ENCODE peak calls at places on chromosomes 5 and 9, in nine cellular contexts. O is sigmoid colon, B is pancreas, Z is neural progenitor cell, Y is keratinocyte, M is tibial artery, V is ovary, G is stomach, F is Panc1. J is an unnamed sample. For H3K36me3, the result is how much of the 10 kb centered on the place peaks cover.

GRCh38 chr5:141507387-141508091 is 18.7 kb downstream of the PCDHGC5 start:
- DNase-seq in M (peak), G (no peak), V (peak), B (no peak), Y (no peak), F (no peak), Z (peak), O (peak), J (no peak)

GRCh38 chr5:112862085-112862484 is 998 bp downstream of the SRP19 start:
- DNase-seq in F (no peak), Y (no peak), O (no peak), V (no peak), G (no peak), Z (peak), M (no peak), B (no peak), J (no peak)

GRCh38 chr5:40831346-40832210 is 3.4 kb downstream of the RPL37 start:
- DNase-seq in V (no peak), O (no peak), M (no peak), B (no peak), G (no peak), Y (no peak), F (no peak), Z (no peak), J (no peak)

GRCh38 chr9:36888551-36888950 is 145.5 kb downstream of the PAX5 start:
- DNase-seq in V (no peak), Z (no peak), M (no peak), O (peak), F (no peak), G (no peak), Y (no peak), B (peak), J (no peak)

GRCh38 chr5:154179846-154180710 is 10.5 kb upstream of the GALNT10 start:
- DNase-seq in F (no peak), O (peak), M (no peak), G (no peak), V (no peak), Y (no peak), Z (peak), B (no peak), J (no peak)

GRCh38 chr5:142753114-142753764 is 16.9 kb upstream of the ARHGAP26 start:
- DNase-seq in Z (no peak), G (peak), Y (no peak), B (no peak), O (peak), F (no peak), V (peak), M (peak), J (no peak)

GRCh38 chr5:150519978-150520377 is 12.0 kb downstream of the NDST1 start:
- DNase-seq in Z (no peak), B (no peak), Y (no peak), M (no peak), G (no peak), V (no peak), F (no peak), O (no peak), J (no peak)

GRCh38 chr5:151772029-151772867 is 494 bp downstream of the G3BP1 start:
- DNase-seq in B (peak), M (peak), G (peak), Y (no peak), O (peak), V (no peak), Z (peak), F (no peak), J (peak)

GRCh38 chr5:119397518-119398380 is 41.9 kb downstream of the TNFAIP8 start:
- DNase-seq in M (no peak), Z (no peak), Y (no peak), O (no peak), G (no peak), V (no peak), F (no peak), B (no peak), J (no peak)

GRCh38 chr5:54766748-54767147 is 218.6 kb downstream of the ESM1 start:
- DNase-seq in B (no peak), F (no peak), Z (no peak), O (no peak), G (no peak), M (no peak), V (no peak), Y (no peak), J (no peak)

GRCh38 chr5:9401786-9402472 is 143.9 kb downstream of the SEMA5A start:
- DNase-seq in G (no peak), O (no peak), M (no peak), Y (no peak), Z (no peak), F (no peak), B (no peak), V (no peak), J (no peak)

GRCh38 chr5:4023701-4024100 is 428.1 kb downstream of the IRX1 start:
- DNase-seq in G (no peak), O (no peak), F (no peak), B (no peak), V (no peak), Y (no peak), M (no peak), Z (no peak), J (no peak)

GRCh38 chr9:36263662-36264061 is 5.4 kb upstream of the GNE start:
- DNase-seq in M (no peak), V (no peak), B (no peak), G (no peak), Y (no peak), O (no peak), Z (no peak), F (no peak), J (no peak)

GRCh38 chr9:114280636-114281315 is 42.1 kb upstream of the ORM1 start:
- DNase-seq in G (no peak), V (peak), F (no peak), Z (no peak), M (no peak), Y (no peak), O (peak), B (peak), J (peak)

GRCh38 chr5:37039824-37040223 is 163.3 kb downstream of the NIPBL start:
- DNase-seq in Z (no peak), G (no peak), V (no peak), O (no peak), F (no peak), M (no peak), Y (no peak), B (no peak), J (no peak)

GRCh38 chr9:34437006-34437925 is 21.1 kb downstream of the FAM219A start:
- DNase-seq in B (peak), V (no peak), G (peak), F (peak), M (peak), O (peak), Y (peak), Z (peak), J (no peak)

GRCh38 chr5:116038817-116039216 is 6.5 kb downstream of the ARL14EPL start:
- DNase-seq in G (no peak), F (no peak), B (no peak), O (no peak), Y (no peak), V (no peak), M (no peak), Z (no peak), J (no peak)

GRCh38 chr5:116042375-116042774 is 10.1 kb downstream of the ARL14EPL start:
- DNase-seq in G (no peak), F (no peak), V (no peak), B (no peak), M (no peak), Y (no peak), Z (no peak), O (no peak), J (no peak)

GRCh38 chr5:116035123-116035522 is 2.9 kb downstream of the ARL14EPL start:
- DNase-seq in G (no peak), Y (no peak), B (no peak), O (no peak), M (no peak), V (no peak), F (no peak), Z (no peak), J (no peak)

GRCh38 chr5:116032991-116033390 is 719 bp downstream of the ARL14EPL start:
- DNase-seq in V (no peak), F (no peak), Z (no peak), Y (no peak), B (no peak), G (no peak), O (no peak), M (no peak), J (no peak)

GRCh38 chr5:116037236-116037822 is 5.1 kb downstream of the ARL14EPL start:
- DNase-seq in B (no peak), O (no peak), Z (no peak), Y (no peak), M (no peak), F (no peak), G (no peak), V (no peak), J (no peak)
- TF ChIP-seq CTCF in B (no peak), O (no peak), Z (peak), Y (no peak), M (no peak), F (peak), G (no peak), V (no peak), J (no peak)

DNA sequence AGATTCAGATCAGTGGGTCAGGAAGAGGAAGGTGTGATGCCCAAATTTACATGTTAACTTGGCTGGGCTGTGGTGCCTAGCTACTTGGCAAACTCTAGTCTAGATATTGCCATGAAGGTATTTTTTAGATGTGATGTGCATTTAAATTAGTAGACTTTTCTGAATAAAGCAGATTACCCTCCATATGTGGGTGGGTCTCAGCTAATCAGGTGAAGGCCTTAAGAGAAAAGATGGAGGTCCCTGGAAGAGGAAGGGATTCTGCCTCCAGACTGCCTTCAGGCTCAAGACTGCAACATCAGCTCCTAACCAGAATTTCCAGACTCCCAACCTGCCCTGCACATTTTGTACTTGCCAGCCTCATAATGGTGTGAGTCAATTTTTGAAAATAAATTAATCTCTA is 115.8 kb downstream of the CEMIP2 start:
- DNase-seq in F (no peak), B (no peak), G (no peak), Y (no peak), V (no peak), O (no peak), M (no peak), Z (no peak), J (no peak)
- H3K36me3 ChIP-seq in F (under half), B (under half), G (under half), Y (under half), V (under half), O (under half), M (under half), Z (under half), J (under half)

GRCh38 chr5:145752534-145752933 is 82.6 kb downstream of the PRELID2 start:
- DNase-seq in O (no peak), G (no peak), Z (no peak), B (no peak), Y (no peak), M (no peak), V (no peak), F (no peak), J (no peak)

GRCh38 chr5:145750194-145750593 is 84.9 kb downstream of the PRELID2 start:
- DNase-seq in M (no peak), G (no peak), Z (no peak), O (no peak), B (no peak), V (no peak), F (no peak), Y (no peak), J (no peak)

DNA sequence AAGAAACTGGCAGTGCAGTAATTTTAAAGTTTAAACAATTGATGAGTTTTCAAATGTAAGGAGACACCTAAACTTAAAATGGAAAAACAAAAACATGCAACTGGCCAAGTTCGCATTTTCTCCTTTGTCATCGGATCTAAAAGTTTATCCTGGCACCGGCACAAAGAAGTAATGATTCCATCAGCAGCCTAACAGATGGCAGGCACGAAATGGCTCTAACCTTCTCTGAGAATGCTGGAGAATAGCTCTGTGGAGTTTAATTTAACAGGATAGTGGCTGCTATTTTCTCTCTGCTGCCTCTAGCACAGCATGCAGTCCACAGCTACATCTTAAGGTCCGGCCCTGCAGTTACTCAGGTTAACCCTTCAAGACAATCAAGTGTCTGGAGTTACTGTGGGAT is 82.2 kb downstream of the PRELID2 start:
- DNase-seq in G (no peak), B (no peak), M (no peak), Z (peak), Y (no peak), O (no peak), F (no peak), V (no peak), J (no peak)
- TF ChIP-seq CTCF in G (no peak), B (no peak), M (no peak), Z (no peak), Y (no peak), O (no peak), F (no peak), V (no peak), J (no peak)

GRCh38 chr5:6261668-6262067 is 116.7 kb downstream of the MED10 start:
- DNase-seq in M (no peak), B (no peak), V (no peak), Z (no peak), O (no peak), G (no peak), F (no peak), Y (no peak), J (no peak)

GRCh38 chr5:6261256-6261655 is 117.1 kb downstream of the MED10 start:
- DNase-seq in Y (no peak), F (no peak), M (no peak), G (no peak), V (no peak), O (no peak), B (no peak), Z (no peak), J (no peak)

GRCh38 chr5:6260846-6261245 is 117.5 kb downstream of the MED10 start:
- DNase-seq in B (no peak), F (no peak), M (no peak), V (no peak), Y (no peak), Z (no peak), G (no peak), O (no peak), J (no peak)

GRCh38 chr5:6264394-6264793 is 114.0 kb downstream of the MED10 start:
- DNase-seq in M (no peak), V (no peak), G (no peak), Y (no peak), O (no peak), B (no peak), F (no peak), Z (no peak), J (no peak)

GRCh38 chr5:6262651-6263363 is 115.5 kb downstream of the MED10 start:
- DNase-seq in B (no peak), Y (no peak), O (no peak), M (no peak), F (no peak), Z (no peak), V (no peak), G (no peak), J (no peak)
- H3K36me3 ChIP-seq in B (under half), Y (under half), O (under half), M (under half), F (under half), Z (under half), V (under half), G (under half), J (under half)

DNA sequence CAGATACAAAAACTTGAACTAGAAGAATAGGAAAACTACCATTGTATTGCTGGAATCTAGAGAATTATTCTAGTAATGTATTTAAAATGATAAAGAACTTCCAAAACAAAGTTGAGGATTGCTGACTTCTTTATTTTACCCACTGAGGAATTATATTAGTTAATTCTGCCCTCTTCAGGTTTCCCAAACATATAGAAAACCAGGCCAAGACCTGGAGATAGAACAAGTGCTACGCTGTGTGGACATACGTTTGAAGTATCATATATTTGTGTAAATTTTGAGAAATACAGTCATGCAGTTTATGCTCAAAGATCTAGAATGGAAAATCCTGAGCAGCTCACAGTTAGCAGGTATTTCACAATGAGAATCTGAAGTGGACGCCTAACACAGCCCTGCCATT is 162.3 kb upstream of the CYLC2 start:
- DNase-seq in M (no peak), O (no peak), Z (no peak), Y (no peak), B (no peak), V (no peak), F (no peak), G (no peak), J (no peak)
- TF ChIP-seq CTCF in M (no peak), O (no peak), Z (no peak), Y (no peak), B (no peak), V (no peak), F (no peak), G (no peak), J (no peak)

GRCh38 chr5:139287890-139288635 is 5.5 kb upstream of the MATR3 start:
- DNase-seq in Y (no peak), M (no peak), Z (no peak), V (no peak), G (no peak), B (no peak), O (no peak), F (no peak), J (no peak)

GRCh38 chr5:139285651-139286392 is 7.7 kb upstream of the MATR3 start:
- DNase-seq in M (no peak), O (no peak), Y (no peak), G (no peak), V (no peak), Z (no peak), B (no peak), F (no peak), J (no peak)

GRCh38 chr5:139282195-139282557 is 11.4 kb upstream of the MATR3 start:
- DNase-seq in F (no peak), G (no peak), V (no peak), B (no peak), O (no peak), M (no peak), Y (no peak), Z (no peak), J (no peak)

GRCh38 chr5:139283252-139284166 is 10.0 kb upstream of the MATR3 start:
- DNase-seq in M (no peak), Z (no peak), B (no peak), O (no peak), G (no peak), F (no peak), V (no peak), Y (no peak), J (no peak)

DNA sequence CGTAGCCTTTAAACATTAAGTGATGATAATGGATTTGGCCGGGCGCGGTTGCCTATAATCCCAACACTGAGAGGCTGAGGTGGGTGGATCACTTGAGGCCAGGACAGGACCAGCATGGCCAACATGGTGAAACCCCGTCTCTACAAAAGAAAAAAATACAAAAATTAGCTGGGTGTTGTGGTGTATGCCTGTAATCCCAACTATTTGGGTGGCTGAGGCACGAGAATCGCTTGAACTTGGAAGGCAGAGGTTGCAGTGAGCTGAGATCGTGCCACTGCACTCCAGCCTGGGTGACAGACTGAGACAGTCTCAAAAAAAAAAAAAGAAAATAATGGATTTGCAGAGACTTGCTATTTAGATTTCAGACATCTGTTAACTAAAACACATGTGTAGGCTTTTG is 9.2 kb upstream of the MATR3 start:
- DNase-seq in F (no peak), Y (no peak), M (no peak), B (no peak), G (no peak), V (no peak), O (no peak), Z (no peak), J (no peak)
- H3K36me3 ChIP-seq in F (under half), Y (under half), M (under half), B (under half), G (half or more), V (under half), O (under half), Z (under half), J (under half)

DNA sequence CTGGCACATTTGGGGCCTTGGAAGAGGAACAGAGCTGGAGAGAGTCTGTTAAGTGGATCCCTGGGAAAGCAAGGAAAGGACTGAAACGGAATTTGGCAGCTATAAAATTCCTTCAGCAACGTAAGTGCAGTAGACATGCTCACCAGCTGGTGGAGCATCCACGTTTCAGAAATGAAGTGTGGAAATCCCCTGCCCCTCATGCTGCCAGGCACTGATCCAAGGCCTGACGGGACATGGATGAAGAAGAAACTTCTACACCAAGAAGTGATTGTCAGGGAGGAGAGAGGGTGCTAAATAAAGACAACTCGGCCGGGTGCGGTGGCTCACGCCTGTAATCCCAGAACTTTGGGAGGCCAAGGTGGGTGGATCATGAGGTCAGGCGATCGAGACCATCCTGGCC is 209.3 kb downstream of the ROR2 start:
- DNase-seq in M (no peak), Z (no peak), Y (no peak), V (peak), G (no peak), B (no peak), O (peak), F (no peak), J (no peak)
- TF ChIP-seq CTCF in M (no peak), Z (peak), Y (peak), V (peak), G (no peak), B (no peak), O (peak), F (no peak), J (no peak)

GRCh38 chr5:32595118-32595517 is 9.8 kb downstream of the SUB1 start:
- DNase-seq in M (no peak), B (no peak), G (no peak), O (no peak), V (no peak), F (no peak), Y (no peak), Z (no peak), J (no peak)
- H3K36me3 ChIP-seq in M (half or more), B (under half), G (half or more), O (under half), V (under half), F (half or more), Y (under half), Z (under half), J (under half)

DNA sequence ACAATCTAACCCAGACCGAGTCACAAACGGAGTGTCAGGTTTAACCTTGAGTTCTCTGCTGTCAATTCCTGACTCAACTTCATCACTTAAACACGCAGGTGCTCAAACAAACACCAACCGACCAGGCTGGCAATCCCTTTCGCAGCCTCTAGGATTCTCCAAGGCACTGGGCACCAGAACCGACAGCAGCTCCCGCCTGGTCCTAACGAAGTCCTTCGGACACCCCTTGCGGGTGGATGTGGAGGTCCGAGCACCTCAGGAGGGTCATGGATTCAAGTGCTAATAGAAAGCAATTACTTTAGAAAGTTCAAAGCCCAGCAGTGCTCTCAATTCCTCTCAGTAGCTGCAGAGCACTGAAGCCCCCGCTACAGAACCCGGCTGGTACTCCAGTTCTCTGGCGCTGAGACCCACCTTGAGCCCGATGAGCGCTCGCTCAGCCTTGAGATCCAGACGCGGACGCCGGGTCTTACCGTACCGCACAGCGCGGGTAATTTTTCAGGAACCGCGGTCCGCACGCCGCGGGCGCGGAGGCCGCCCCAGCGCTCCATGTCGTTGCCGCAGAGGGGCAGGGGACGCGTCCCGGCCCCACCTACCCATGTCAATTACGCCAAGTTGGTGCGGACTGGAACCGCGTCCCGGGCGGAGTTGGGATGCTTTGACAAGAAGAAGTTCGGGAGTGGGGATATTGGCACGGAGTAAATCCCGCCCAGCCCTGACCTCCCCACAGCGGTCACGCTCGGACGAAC is 672 bp downstream of the MARCHF3 start:
- DNase-seq in V (peak), M (peak), Y (no peak), Z (peak), O (peak), G (peak), F (no peak), B (peak), J (peak)
- TF ChIP-seq CTCF in V (peak), M (peak), Y (peak), Z (peak), O (no peak), G (peak), F (peak), B (peak), J (peak)

J was measured in mucosa of descending colon.